ENCODE peak calls at places on chromosome 7, in nine cellular contexts. L is esophagus muscularis mucosa, O is small intestine, K is thoracic aorta, Z is mammary epithelial cell, R is heart right ventricle, W is endothelial cell of umbilical vein, Q is fibroblast of lung, H is IMR-90. P is an unnamed sample.

GRCh38 chr7:34900891-34901493 is 136.3 kb downstream of the DPY19L1 start:
- DNase-seq in L (no peak), O (peak; percentile 21), K (no peak), Z (no peak), R (peak; percentile 28), W (peak; percentile 5), Q (no peak), H (no peak), P (no peak)

GRCh38 chr7:27605689-27606269 is 56.9 kb downstream of the HIBADH start:
- DNase-seq in L (no peak), O (peak; percentile 23), K (no peak), Z (peak; percentile 23), R (no peak), W (peak; percentile 63), Q (peak; percentile 39), H (peak; percentile 52), P (no peak)

GRCh38 chr7:132646064-132646463 is 69.8 kb upstream of the PLXNA4 start:
- DNase-seq in L (no peak), O (no peak), K (no peak), Z (no peak), R (no peak), W (no peak), Q (no peak), H (no peak), P (no peak)

GRCh38 chr7:27116521-27116946 is 14.0 kb downstream of the HOXA4 start:
- DNase-seq in L (no peak), O (no peak), K (no peak), Z (no peak), R (no peak), W (peak; percentile 72), Q (peak; percentile 22), H (peak; percentile 22), P (no peak)

GRCh38 chr7:64802699-64803098 is 8.5 kb downstream of the ZNF138 start:
- DNase-seq in L (peak; percentile 24), O (no peak), K (no peak), Z (no peak), R (no peak), W (no peak), Q (no peak), H (no peak), P (no peak)

GRCh38 chr7:4774007-4774406 is 1.4 kb upstream of the AP5Z1 start:
- DNase-seq in L (no peak), O (no peak), K (no peak), Z (no peak), R (no peak), W (no peak), Q (no peak), H (no peak), P (no peak)

GRCh38 chr7:20236790-20237189 is 19.6 kb upstream of the MACC1 start:
- DNase-seq in L (no peak), O (no peak), K (no peak), Z (peak; percentile 78), R (no peak), W (no peak), Q (peak; percentile 82), H (peak; percentile 46), P (no peak)

GRCh38 chr7:69814421-69814962 is 216.2 kb downstream of the AUTS2 start:
- DNase-seq in L (no peak), O (no peak), K (no peak), Z (no peak), R (peak; percentile 36), W (no peak), Q (peak; percentile 82), H (no peak), P (no peak)

GRCh38 chr7:55133630-55134392 is 115.0 kb downstream of the EGFR start:
- DNase-seq in L (no peak), O (no peak), K (peak; percentile 56), Z (peak; percentile 93), R (peak; percentile 55), W (peak; percentile 93), Q (peak; percentile 99), H (peak; percentile 99), P (peak; percentile 80)

GRCh38 chr7:79806161-79806734 is 328.4 kb upstream of the GNAI1 start:
- DNase-seq in L (no peak), O (no peak), K (no peak), Z (peak; percentile 8), R (no peak), W (peak; percentile 17), Q (peak; percentile 3), H (peak; percentile 42), P (no peak)

GRCh38 chr7:135168001-135168400 is 2.5 kb downstream of the CYREN start:
- DNase-seq in L (no peak), O (peak; percentile 19), K (no peak), Z (no peak), R (no peak), W (peak; percentile 39), Q (no peak), H (no peak), P (peak; percentile 77)

GRCh38 chr7:116229359-116229758 is 19.0 kb downstream of the TES start:
- DNase-seq in L (no peak), O (no peak), K (no peak), Z (no peak), R (no peak), W (no peak), Q (no peak), H (no peak), P (no peak)

GRCh38 chr7:128259131-128260056 is 18.3 kb downstream of the LEP start:
- DNase-seq in L (no peak), O (peak; percentile 70), K (no peak), Z (peak; percentile 51), R (no peak), W (no peak), Q (peak; percentile 44), H (peak; percentile 37), P (no peak)

DNA sequence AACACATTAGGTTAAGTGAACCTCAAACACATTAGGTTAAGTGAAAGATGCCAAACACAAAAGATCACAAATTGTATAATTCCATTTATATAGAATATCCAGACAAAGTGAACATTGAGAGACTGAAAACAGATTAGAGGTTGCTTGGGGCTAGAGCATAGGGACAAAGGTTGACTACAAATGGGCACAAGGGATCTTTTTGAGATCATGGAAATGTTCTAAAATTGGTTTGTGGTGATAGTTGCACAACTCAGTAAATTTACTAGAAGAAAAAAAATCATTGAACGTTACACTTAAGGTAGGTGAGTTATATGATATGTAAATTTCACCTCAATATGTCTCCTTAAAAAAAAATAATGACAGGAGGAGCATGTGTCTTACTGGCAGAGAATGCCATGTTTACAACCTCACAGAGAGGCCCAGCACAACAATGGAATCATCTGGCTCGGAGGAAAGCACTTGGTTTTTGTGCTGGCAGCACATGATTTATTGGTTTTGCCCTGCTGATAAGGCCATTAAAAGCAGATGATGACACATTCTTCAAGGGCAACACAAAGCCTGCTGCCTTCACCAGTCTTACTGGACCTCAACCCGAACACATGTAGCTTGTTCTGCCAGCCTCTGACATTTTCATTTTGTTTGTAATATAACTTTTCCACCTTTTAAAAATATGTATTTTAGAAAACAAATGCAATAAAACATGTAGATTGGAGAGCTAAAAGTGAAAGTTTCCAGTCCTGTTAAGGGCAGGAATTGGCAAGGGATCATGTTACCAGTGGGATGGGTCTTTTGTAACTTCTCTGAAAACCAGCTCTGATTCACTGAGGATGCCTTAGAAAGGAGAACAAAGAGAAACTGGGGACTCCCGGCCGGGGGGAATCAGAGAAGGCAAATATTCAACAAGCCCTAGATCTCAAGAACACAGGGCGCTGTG is 11.9 kb upstream of the LMOD2 start:
- DNase-seq in L (no peak), O (peak; percentile 51), K (no peak), Z (peak; percentile 58), R (no peak), W (peak; percentile 96), Q (peak; percentile 81), H (peak; percentile 70), P (peak; percentile 81)
- H3K4me3 ChIP-seq in L (peak overlapping the region; percentile 12), O (no peak overlapping the region), K (peak overlapping the region; percentile 57), Z (no peak overlapping the region), R (peak overlapping the region; percentile 4), W (no peak overlapping the region), Q (peak overlapping the region; percentile 41), H (peak overlapping the region; percentile 38), P (peak overlapping the region; percentile 37)

GRCh38 chr7:47670738-47671137 is 88.8 kb upstream of the TNS3 start:
- DNase-seq in L (no peak), O (no peak), K (no peak), Z (no peak), R (no peak), W (no peak), Q (no peak), H (no peak), P (no peak)

GRCh38 chr7:47672267-47672920 is 90.5 kb upstream of the TNS3 start:
- DNase-seq in L (no peak), O (no peak), K (no peak), Z (no peak), R (no peak), W (no peak), Q (no peak), H (no peak), P (no peak)

GRCh38 chr7:47671358-47671757 is 89.4 kb upstream of the TNS3 start:
- DNase-seq in L (no peak), O (no peak), K (no peak), Z (no peak), R (no peak), W (no peak), Q (no peak), H (no peak), P (no peak)

GRCh38 chr7:47666164-47666862 is 84.4 kb upstream of the TNS3 start:
- DNase-seq in L (no peak), O (no peak), K (no peak), Z (no peak), R (no peak), W (no peak), Q (peak; percentile 78), H (peak; percentile 75), P (no peak)

DNA sequence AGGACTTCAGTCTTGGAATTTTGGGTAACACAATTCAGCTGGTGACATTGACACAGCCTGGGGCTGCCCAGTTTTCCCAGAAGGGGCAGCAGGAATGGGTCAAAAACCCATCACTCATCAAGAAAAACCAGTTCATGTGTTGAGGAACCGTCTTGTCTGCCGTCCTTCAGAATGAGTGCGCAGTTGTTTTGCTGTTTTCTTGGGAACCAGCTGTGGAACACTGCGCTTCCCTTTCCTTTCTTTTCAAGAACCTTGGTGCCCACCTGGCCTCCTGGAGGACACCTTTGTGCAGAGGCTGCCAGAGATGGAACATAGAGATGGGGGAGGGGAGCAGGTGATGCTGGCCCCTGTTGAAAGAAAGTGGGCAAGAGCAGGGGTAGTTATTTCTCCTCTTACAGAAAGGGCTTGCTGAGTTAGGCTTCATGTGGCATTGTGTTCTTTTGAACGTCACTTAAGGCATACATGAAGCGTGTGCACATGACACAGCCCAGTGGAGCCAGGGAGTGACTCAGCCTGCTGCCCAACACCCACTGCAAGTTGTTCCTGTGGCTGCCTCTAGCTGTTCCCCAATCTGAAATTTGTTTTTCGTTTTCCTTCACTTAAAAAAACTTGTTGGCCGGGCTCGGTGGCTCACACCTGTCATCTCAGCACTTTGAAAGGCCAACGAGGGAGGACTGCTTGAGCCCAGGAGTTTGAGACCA is 87.4 kb upstream of the TNS3 start:
- DNase-seq in L (no peak), O (peak; percentile 38), K (peak; percentile 49), Z (peak; percentile 65), R (peak; percentile 35), W (no peak), Q (peak; percentile 97), H (peak; percentile 96), P (peak; percentile 76)
- H3K27ac ChIP-seq in L (no peak overlapping the region), O (peak overlapping the region; percentile 91), K (peak overlapping the region; percentile 73), Z (peak overlapping the region; percentile 19), R (no peak overlapping the region), W (no peak overlapping the region), Q (peak overlapping the region; percentile 53), H (peak overlapping the region; percentile 25), P (peak overlapping the region; percentile 40)

GRCh38 chr7:157410831-157411556 is 74.2 kb downstream of the DNAJB6 start:
- DNase-seq in L (no peak), O (no peak), K (no peak), Z (no peak), R (no peak), W (no peak), Q (no peak), H (no peak), P (no peak)
- H3K36me3 ChIP-seq in L (peaks cover 88% of the 10 kb centered on the region), O (peaks cover 2% of the 10 kb centered on the region), K (peaks cover 29% of the 10 kb centered on the region), Z (peaks cover 5% of the 10 kb centered on the region), R (peaks cover 74% of the 10 kb centered on the region), W (peaks cover 24% of the 10 kb centered on the region), Q (peaks cover 6% of the 10 kb centered on the region), H (peaks cover 36% of the 10 kb centered on the region), P (no peaks in the 10 kb centered on the region)

GRCh38 chr7:149686001-149686400 is 87.4 kb downstream of the ZNF467 start:
- DNase-seq in L (no peak), O (no peak), K (no peak), Z (no peak), R (no peak), W (no peak), Q (peak; percentile 77), H (peak; percentile 62), P (no peak)
- H3K4me3 ChIP-seq in L (no peak overlapping the region), O (no peak overlapping the region), K (no peak overlapping the region), Z (no peak overlapping the region), R (no peak overlapping the region), W (no peak overlapping the region), Q (no peak overlapping the region), H (no peak overlapping the region), P (no peak overlapping the region)

P was measured in gastrocnemius medialis.